ENCODE peak calls at places on chromosome 4, in ten cellular contexts. One of them, this sample, is unnamed.

GRCh38 chr4:824461-825062 is 1.4 kb downstream of the CPLX1 start:
- DNase-seq in left lung: peak
- DNase-seq in mucosa of descending colon: peak
- DNase-seq in epithelial cell of esophagus: no peak
- DNase-seq in lung: no peak
- DNase-seq in cardiac fibroblast: no peak
- DNase-seq in spleen: peak
- DNase-seq in A549: no peak
- DNase-seq in adrenal gland: no peak
- DNase-seq in hepatocyte: no peak
- DNase-seq in this sample: no peak

GRCh38 chr4:186940476-186940875 is 216.8 kb upstream of the FAT1 start:
- DNase-seq in lung: no peak
- DNase-seq in epithelial cell of esophagus: no peak
- DNase-seq in A549: no peak
- DNase-seq in cardiac fibroblast: no peak
- DNase-seq in hepatocyte: no peak
- DNase-seq in mucosa of descending colon: no peak
- DNase-seq in left lung: no peak
- DNase-seq in adrenal gland: no peak
- DNase-seq in spleen: no peak
- DNase-seq in this sample: no peak

GRCh38 chr4:159925770-159926169 is 822.9 kb downstream of the RAPGEF2 start:
- DNase-seq in A549: no peak
- DNase-seq in mucosa of descending colon: no peak
- DNase-seq in hepatocyte: no peak
- DNase-seq in lung: no peak
- DNase-seq in spleen: no peak
- DNase-seq in cardiac fibroblast: no peak
- DNase-seq in adrenal gland: no peak
- DNase-seq in epithelial cell of esophagus: peak
- DNase-seq in left lung: no peak
- DNase-seq in this sample: no peak

GRCh38 chr4:186948361-186949291 is 225.0 kb upstream of the FAT1 start:
- DNase-seq in lung: no peak
- DNase-seq in mucosa of descending colon: no peak
- DNase-seq in epithelial cell of esophagus: no peak
- DNase-seq in adrenal gland: no peak
- DNase-seq in cardiac fibroblast: peak
- DNase-seq in A549: peak
- DNase-seq in hepatocyte: peak
- DNase-seq in left lung: no peak
- DNase-seq in spleen: no peak
- DNase-seq in this sample: peak

GRCh38 chr4:46804781-46805413 is 104.1 kb downstream of the COX7B2 start:
- DNase-seq in lung: no peak
- DNase-seq in epithelial cell of esophagus: no peak
- DNase-seq in hepatocyte: no peak
- DNase-seq in spleen: peak
- DNase-seq in A549: no peak
- DNase-seq in adrenal gland: no peak
- DNase-seq in mucosa of descending colon: no peak
- DNase-seq in cardiac fibroblast: no peak
- DNase-seq in left lung: no peak
- DNase-seq in this sample: no peak

GRCh38 chr4:18012807-18013462 is 8.6 kb downstream of the LCORL start:
- DNase-seq in A549: no peak
- DNase-seq in lung: no peak
- DNase-seq in mucosa of descending colon: no peak
- DNase-seq in adrenal gland: no peak
- DNase-seq in hepatocyte: no peak
- DNase-seq in spleen: no peak
- DNase-seq in epithelial cell of esophagus: peak
- DNase-seq in cardiac fibroblast: no peak
- DNase-seq in left lung: no peak
- DNase-seq in this sample: no peak

GRCh38 chr4:65063601-65064000 is 606.7 kb downstream of the EPHA5 start:
- DNase-seq in adrenal gland: no peak
- DNase-seq in epithelial cell of esophagus: no peak
- DNase-seq in cardiac fibroblast: no peak
- DNase-seq in A549: no peak
- DNase-seq in left lung: no peak
- DNase-seq in hepatocyte: no peak
- DNase-seq in lung: no peak
- DNase-seq in spleen: no peak
- DNase-seq in mucosa of descending colon: no peak
- DNase-seq in this sample: no peak

GRCh38 chr4:96228463-96228862 is 388.6 kb downstream of the PDHA2 start:
- DNase-seq in spleen: no peak
- DNase-seq in A549: no peak
- DNase-seq in cardiac fibroblast: no peak
- DNase-seq in hepatocyte: no peak
- DNase-seq in adrenal gland: no peak
- DNase-seq in left lung: no peak
- DNase-seq in mucosa of descending colon: no peak
- DNase-seq in epithelial cell of esophagus: peak
- DNase-seq in lung: no peak
- DNase-seq in this sample: no peak

GRCh38 chr4:176376032-176376614 is 56.4 kb downstream of the SPCS3 start:
- DNase-seq in left lung: no peak
- DNase-seq in lung: no peak
- DNase-seq in mucosa of descending colon: no peak
- DNase-seq in adrenal gland: no peak
- DNase-seq in cardiac fibroblast: peak
- DNase-seq in spleen: no peak
- DNase-seq in epithelial cell of esophagus: peak
- DNase-seq in A549: peak
- DNase-seq in hepatocyte: peak
- DNase-seq in this sample: peak

GRCh38 chr4:87848622-87849351 is 16.0 kb downstream of the MEPE start:
- DNase-seq in hepatocyte: peak
- DNase-seq in adrenal gland: peak
- DNase-seq in lung: peak
- DNase-seq in A549: peak
- DNase-seq in mucosa of descending colon: no peak
- DNase-seq in cardiac fibroblast: peak
- DNase-seq in epithelial cell of esophagus: peak
- DNase-seq in left lung: peak
- DNase-seq in spleen: no peak
- DNase-seq in this sample: peak

GRCh38 chr4:53790286-53790685 is 199.0 kb upstream of the LNX1 start:
- DNase-seq in cardiac fibroblast: no peak
- DNase-seq in adrenal gland: no peak
- DNase-seq in left lung: no peak
- DNase-seq in mucosa of descending colon: no peak
- DNase-seq in hepatocyte: no peak
- DNase-seq in A549: no peak
- DNase-seq in lung: no peak
- DNase-seq in epithelial cell of esophagus: no peak
- DNase-seq in spleen: no peak
- DNase-seq in this sample: no peak

GRCh38 chr4:94671113-94671512 is 86.6 kb upstream of the BMPR1B start:
- DNase-seq in epithelial cell of esophagus: no peak
- DNase-seq in mucosa of descending colon: no peak
- DNase-seq in adrenal gland: no peak
- DNase-seq in cardiac fibroblast: no peak
- DNase-seq in lung: no peak
- DNase-seq in left lung: no peak
- DNase-seq in A549: no peak
- DNase-seq in spleen: no peak
- DNase-seq in hepatocyte: no peak
- DNase-seq in this sample: no peak

GRCh38 chr4:57442241-57442640 is 332.1 kb upstream of the IGFBP7 start:
- DNase-seq in epithelial cell of esophagus: no peak
- DNase-seq in A549: no peak
- DNase-seq in hepatocyte: no peak
- DNase-seq in lung: no peak
- DNase-seq in adrenal gland: no peak
- DNase-seq in cardiac fibroblast: no peak
- DNase-seq in spleen: no peak
- DNase-seq in mucosa of descending colon: no peak
- DNase-seq in left lung: no peak
- DNase-seq in this sample: no peak

GRCh38 chr4:3011456-3012220 is 48.3 kb downstream of the GRK4 start:
- DNase-seq in cardiac fibroblast: no peak
- DNase-seq in epithelial cell of esophagus: no peak
- DNase-seq in hepatocyte: no peak
- DNase-seq in A549: no peak
- DNase-seq in left lung: no peak
- DNase-seq in spleen: no peak
- DNase-seq in adrenal gland: no peak
- DNase-seq in mucosa of descending colon: no peak
- DNase-seq in lung: no peak
- DNase-seq in this sample: no peak

GRCh38 chr4:165785337-165785736 is 87.7 kb upstream of the TLL1 start:
- DNase-seq in hepatocyte: no peak
- DNase-seq in adrenal gland: no peak
- DNase-seq in mucosa of descending colon: no peak
- DNase-seq in A549: no peak
- DNase-seq in spleen: no peak
- DNase-seq in cardiac fibroblast: no peak
- DNase-seq in lung: no peak
- DNase-seq in left lung: no peak
- DNase-seq in epithelial cell of esophagus: no peak
- DNase-seq in this sample: no peak

GRCh38 chr4:134201216-134202098 is at the start of gene PABPC4L:
- DNase-seq in epithelial cell of esophagus: peak
- DNase-seq in hepatocyte: peak
- DNase-seq in mucosa of descending colon: no peak
- DNase-seq in A549: peak
- DNase-seq in left lung: peak
- DNase-seq in adrenal gland: peak
- DNase-seq in lung: peak
- DNase-seq in cardiac fibroblast: peak
- DNase-seq in spleen: peak
- DNase-seq in this sample: peak

GRCh38 chr4:39732728-39733127 is 34.8 kb downstream of the UBE2K start:
- DNase-seq in epithelial cell of esophagus: peak
- DNase-seq in mucosa of descending colon: no peak
- DNase-seq in left lung: no peak
- DNase-seq in A549: no peak
- DNase-seq in lung: no peak
- DNase-seq in spleen: no peak
- DNase-seq in hepatocyte: no peak
- DNase-seq in adrenal gland: no peak
- DNase-seq in cardiac fibroblast: peak
- DNase-seq in this sample: peak

GRCh38 chr4:7721984-7722551 is 217.6 kb downstream of the AFAP1 start:
- DNase-seq in lung: no peak
- DNase-seq in adrenal gland: no peak
- DNase-seq in hepatocyte: no peak
- DNase-seq in left lung: no peak
- DNase-seq in spleen: no peak
- DNase-seq in A549: no peak
- DNase-seq in epithelial cell of esophagus: no peak
- DNase-seq in cardiac fibroblast: peak
- DNase-seq in mucosa of descending colon: no peak
- DNase-seq in this sample: peak

GRCh38 chr4:40890199-40890598 is 140.4 kb downstream of the NSUN7 start:
- DNase-seq in left lung: no peak
- DNase-seq in lung: no peak
- DNase-seq in hepatocyte: no peak
- DNase-seq in A549: no peak
- DNase-seq in adrenal gland: no peak
- DNase-seq in epithelial cell of esophagus: no peak
- DNase-seq in cardiac fibroblast: no peak
- DNase-seq in mucosa of descending colon: no peak
- DNase-seq in spleen: no peak
- DNase-seq in this sample: no peak
- H3K4me3 ChIP-seq in left lung: no peak
- H3K4me3 ChIP-seq in lung: no peak
- H3K4me3 ChIP-seq in hepatocyte: no peak
- H3K4me3 ChIP-seq in A549: no peak
- H3K4me3 ChIP-seq in adrenal gland: no peak
- H3K4me3 ChIP-seq in epithelial cell of esophagus: no peak
- H3K4me3 ChIP-seq in cardiac fibroblast: no peak
- H3K4me3 ChIP-seq in mucosa of descending colon: no peak
- H3K4me3 ChIP-seq in spleen: no peak
- H3K4me3 ChIP-seq in this sample: no peak

GRCh38 chr4:130747842-130748241 is 1651.9 kb downstream of the C4orf33 start:
- DNase-seq in epithelial cell of esophagus: peak
- DNase-seq in hepatocyte: no peak
- DNase-seq in left lung: no peak
- DNase-seq in A549: no peak
- DNase-seq in cardiac fibroblast: peak
- DNase-seq in lung: no peak
- DNase-seq in mucosa of descending colon: no peak
- DNase-seq in adrenal gland: no peak
- DNase-seq in spleen: no peak
- DNase-seq in this sample: peak
- TF ChIP-seq CTCF in epithelial cell of esophagus: peak
- TF ChIP-seq CTCF in hepatocyte: peak
- TF ChIP-seq CTCF in left lung: no peak
- TF ChIP-seq CTCF in A549: peak
- TF ChIP-seq CTCF in cardiac fibroblast: peak
- TF ChIP-seq CTCF in lung: no peak
- TF ChIP-seq CTCF in mucosa of descending colon: no peak
- TF ChIP-seq CTCF in adrenal gland: no peak
- TF ChIP-seq CTCF in spleen: no peak
- TF ChIP-seq CTCF in this sample: peak

GRCh38 chr4:153683763-153684181 is 308 bp upstream of the TLR2 start:
- DNase-seq in lung: no peak
- DNase-seq in mucosa of descending colon: no peak
- DNase-seq in spleen: no peak
- DNase-seq in hepatocyte: no peak
- DNase-seq in epithelial cell of esophagus: no peak
- DNase-seq in A549: no peak
- DNase-seq in left lung: no peak
- DNase-seq in cardiac fibroblast: no peak
- DNase-seq in adrenal gland: no peak
- DNase-seq in this sample: no peak
- H3K4me3 ChIP-seq in lung: peak
- H3K4me3 ChIP-seq in mucosa of descending colon: peak
- H3K4me3 ChIP-seq in spleen: peak
- H3K4me3 ChIP-seq in hepatocyte: peak
- H3K4me3 ChIP-seq in epithelial cell of esophagus: peak
- H3K4me3 ChIP-seq in A549: peak
- H3K4me3 ChIP-seq in left lung: peak
- H3K4me3 ChIP-seq in cardiac fibroblast: peak
- H3K4me3 ChIP-seq in adrenal gland: peak
- H3K4me3 ChIP-seq in this sample: peak

GRCh38 chr4:22129454-22130075 is 181.0 kb upstream of the KCNIP4 start:
- DNase-seq in A549: no peak
- DNase-seq in left lung: no peak
- DNase-seq in mucosa of descending colon: no peak
- DNase-seq in cardiac fibroblast: peak
- DNase-seq in spleen: no peak
- DNase-seq in adrenal gland: no peak
- DNase-seq in hepatocyte: peak
- DNase-seq in epithelial cell of esophagus: peak
- DNase-seq in lung: no peak
- DNase-seq in this sample: peak
- TF ChIP-seq CTCF in A549: peak
- TF ChIP-seq CTCF in left lung: no peak
- TF ChIP-seq CTCF in mucosa of descending colon: peak
- TF ChIP-seq CTCF in cardiac fibroblast: peak
- TF ChIP-seq CTCF in spleen: no peak
- TF ChIP-seq CTCF in adrenal gland: peak
- TF ChIP-seq CTCF in hepatocyte: peak
- TF ChIP-seq CTCF in epithelial cell of esophagus: peak
- TF ChIP-seq CTCF in lung: no peak
- TF ChIP-seq CTCF in this sample: peak

This sample was measured in fibroblast of pulmonary artery.